ENCODE peak calls at places on chromosomes 7 and 10, in five cellular contexts. V is hepatocyte; A is AG04450; N is CD4-positive, alpha-beta memory T cell; I is astrocyte of the spinal cord. J is an unnamed sample.

GRCh38 chr10:42940487-42941157 is 136.2 kb upstream of the RET start:
- DNase-seq in V (no peak), A (no peak), N (no peak), I (no peak), J (no peak)

GRCh38 chr7:157010588-157011332 is at the start of gene MNX1:
- DNase-seq in V (peak; percentile 84), A (no peak), N (no peak), I (no peak), J (peak; percentile 99)

GRCh38 chr10:11586170-11586569 is 25.3 kb downstream of the USP6NL start:
- DNase-seq in V (no peak), A (no peak), N (no peak), I (peak; percentile 22), J (no peak)

GRCh38 chr7:134083766-134084487 is 43.2 kb upstream of the LRGUK start:
- DNase-seq in V (peak; percentile 36), A (no peak), N (no peak), I (no peak), J (no peak)

GRCh38 chr7:155355745-155356144 is 58.1 kb downstream of the INSIG1 start:
- DNase-seq in V (no peak), A (no peak), N (no peak), I (no peak), J (no peak)

GRCh38 chr7:37247881-37248280 is 200.8 kb downstream of the ELMO1 start:
- DNase-seq in V (peak; percentile 60), A (no peak), N (no peak), I (no peak), J (no peak)

GRCh38 chr7:14752301-14752700 is 150.2 kb downstream of the DGKB start:
- DNase-seq in V (no peak), A (no peak), N (no peak), I (no peak), J (no peak)

GRCh38 chr10:15472008-15472407 is 100.9 kb upstream of the FAM171A1 start:
- DNase-seq in V (no peak), A (no peak), N (no peak), I (no peak), J (no peak)

GRCh38 chr10:63761243-63761642 is 240.0 kb downstream of the REEP3 start:
- DNase-seq in V (no peak), A (no peak), N (no peak), I (no peak), J (no peak)

DNA sequence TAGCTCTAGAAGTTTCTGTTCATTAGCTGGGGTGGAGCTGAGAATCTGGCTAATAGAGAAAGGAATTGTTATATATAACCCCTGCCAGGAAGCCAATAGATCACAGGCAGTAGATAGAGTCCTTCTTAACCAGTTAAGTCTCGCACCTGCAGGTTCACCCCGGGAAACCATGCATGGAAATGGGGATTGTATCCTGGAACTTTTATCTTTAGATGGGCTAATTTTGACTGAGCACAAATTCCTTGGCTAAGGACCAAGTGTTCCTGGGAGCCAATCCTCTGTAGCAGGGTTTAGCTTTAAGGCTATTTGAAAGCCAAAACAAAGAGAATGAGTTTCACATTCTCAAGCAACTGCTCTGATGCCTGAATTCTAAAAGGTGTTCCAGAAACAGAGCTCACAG is 15.9 kb upstream of the NPVF start:
- DNase-seq in V (no peak), A (no peak), N (no peak), I (no peak), J (peak; percentile 22)
- H3K4me3 ChIP-seq in V (no peak overlapping the region), A (no peak overlapping the region), N (no peak overlapping the region), I (no peak overlapping the region), J (no peak overlapping the region)

DNA sequence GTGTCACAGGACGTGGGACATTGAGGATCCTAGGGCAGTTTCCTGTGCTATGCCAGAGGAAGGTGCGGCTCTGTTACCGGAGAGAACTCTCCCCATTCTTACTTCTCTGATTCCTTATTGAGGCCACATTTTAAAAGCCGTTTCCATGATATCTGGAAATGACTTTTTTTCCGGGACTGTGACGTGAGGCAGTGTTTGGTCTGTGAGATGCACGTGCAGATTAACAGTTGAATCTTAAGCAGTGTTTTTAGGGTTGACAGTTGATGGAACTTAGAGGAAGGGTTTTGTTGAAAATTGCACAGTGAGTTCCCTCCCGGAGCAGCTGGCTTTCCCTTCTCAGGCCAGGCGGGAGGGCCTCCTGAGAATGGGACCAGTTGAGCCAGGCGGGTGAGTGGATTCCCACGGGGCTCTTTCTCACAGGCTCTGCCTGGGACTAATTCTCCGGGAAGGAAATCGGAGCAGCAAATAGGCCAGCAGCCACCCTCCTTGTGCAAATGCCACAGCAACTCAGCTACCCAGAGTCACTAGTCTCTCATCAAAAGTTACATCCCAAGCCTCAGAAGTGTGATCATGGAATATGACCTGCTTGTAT is 125.3 kb downstream of the TACC2 start:
- DNase-seq in V (no peak), A (no peak), N (no peak), I (peak; percentile 20), J (peak; percentile 45)
- H3K4me3 ChIP-seq in V (peak overlapping the region; percentile 79), A (peak overlapping the region; percentile 78), N (no peak overlapping the region), I (peak overlapping the region; percentile 76), J (peak overlapping the region; percentile 75)

DNA sequence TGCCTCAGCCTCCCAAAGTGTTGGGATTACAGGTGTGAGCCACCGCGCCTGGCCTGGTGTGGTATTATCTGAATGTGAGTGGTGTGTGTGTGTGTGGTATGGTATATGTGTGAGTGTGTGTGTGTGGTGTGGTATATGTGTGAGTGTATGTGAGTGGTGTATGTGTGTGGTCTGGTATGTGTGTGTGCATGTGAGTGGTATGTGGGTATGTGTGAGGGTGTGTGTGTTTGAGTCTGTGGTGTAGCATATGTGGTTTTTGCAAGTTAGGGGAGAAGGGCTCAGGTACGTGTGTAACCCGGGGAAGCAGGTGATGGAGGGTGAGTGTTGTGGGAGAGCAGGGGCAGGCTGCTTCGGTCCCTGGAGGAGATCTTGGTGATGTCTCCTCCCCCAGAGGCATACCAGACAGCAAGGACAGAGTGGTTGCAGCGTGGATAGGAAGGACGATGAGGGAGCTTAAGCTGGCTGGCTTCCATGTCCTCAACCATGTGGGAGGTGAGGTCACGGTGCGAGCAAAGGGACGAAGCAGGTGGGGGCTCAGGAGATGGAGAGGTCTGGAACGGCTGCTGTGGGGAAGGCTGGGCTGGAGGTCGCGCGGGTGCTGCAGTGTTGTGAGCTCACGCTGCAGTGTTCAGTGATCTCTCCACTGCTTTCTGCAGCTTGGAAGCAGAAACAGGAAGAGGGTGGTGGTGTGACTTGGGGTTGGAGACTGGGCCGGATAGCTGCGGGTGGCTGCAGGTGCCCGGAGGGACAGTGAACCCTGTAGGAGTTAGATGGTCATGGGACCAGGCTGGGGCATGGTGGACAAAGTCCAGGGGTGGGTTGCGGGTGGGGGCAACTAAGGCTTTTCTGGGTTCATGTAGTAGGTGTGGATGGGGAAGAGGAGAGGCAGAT is 5.0 kb downstream of the ZYX start:
- DNase-seq in V (no peak), A (no peak), N (peak; percentile 51), I (no peak), J (peak; percentile 34)
- H3K4me3 ChIP-seq in V (no peak overlapping the region), A (peak overlapping the region; percentile 45), N (no peak overlapping the region), I (no peak overlapping the region), J (no peak overlapping the region)

GRCh38 chr7:234712-235553 is 42.6 kb downstream of the FAM20C start:
- DNase-seq in V (peak; percentile 49), A (peak; percentile 65), N (no peak), I (no peak), J (no peak)
- H3K4me3 ChIP-seq in V (no peak overlapping the region), A (peak overlapping the region; percentile 22), N (no peak overlapping the region), I (no peak overlapping the region), J (no peak overlapping the region)

DNA sequence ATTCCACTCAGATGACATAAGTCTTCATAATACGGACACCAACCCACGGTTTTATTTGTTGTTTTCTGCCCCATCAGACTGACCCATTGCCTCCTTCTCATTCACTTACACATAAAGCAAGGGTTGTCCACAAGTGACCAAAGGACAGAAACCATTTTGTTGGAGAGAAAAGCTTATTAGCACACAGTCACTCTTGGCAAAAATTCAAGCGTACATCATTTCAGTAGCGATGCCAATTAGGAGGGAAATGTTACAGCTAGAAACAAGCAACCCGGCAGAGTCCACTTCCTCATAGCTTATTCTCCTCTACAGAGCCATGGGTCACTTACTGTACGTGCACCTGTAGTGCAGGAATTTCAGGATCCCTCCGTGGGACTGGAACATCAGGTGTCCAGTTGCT is 23.0 kb downstream of the ABLIM1 start:
- DNase-seq in V (no peak), A (no peak), N (no peak), I (no peak), J (no peak)
- H3K4me3 ChIP-seq in V (no peak overlapping the region), A (no peak overlapping the region), N (no peak overlapping the region), I (no peak overlapping the region), J (no peak overlapping the region)

GRCh38 chr7:101237206-101238067 is at the start of gene CLDN15:
- DNase-seq in V (peak; percentile 56), A (no peak), N (no peak), I (peak; percentile 15), J (peak; percentile 54)

GRCh38 chr7:101235050-101235449 is 2.6 kb downstream of the CLDN15 start:
- DNase-seq in V (no peak), A (no peak), N (no peak), I (no peak), J (peak; percentile 75)

GRCh38 chr7:101234636-101235035 is 3.0 kb downstream of the CLDN15 start:
- DNase-seq in V (no peak), A (no peak), N (no peak), I (no peak), J (peak; percentile 62)

GRCh38 chr7:101235522-101235921 is 2.1 kb downstream of the CLDN15 start:
- DNase-seq in V (no peak), A (no peak), N (no peak), I (no peak), J (peak; percentile 47)

DNA sequence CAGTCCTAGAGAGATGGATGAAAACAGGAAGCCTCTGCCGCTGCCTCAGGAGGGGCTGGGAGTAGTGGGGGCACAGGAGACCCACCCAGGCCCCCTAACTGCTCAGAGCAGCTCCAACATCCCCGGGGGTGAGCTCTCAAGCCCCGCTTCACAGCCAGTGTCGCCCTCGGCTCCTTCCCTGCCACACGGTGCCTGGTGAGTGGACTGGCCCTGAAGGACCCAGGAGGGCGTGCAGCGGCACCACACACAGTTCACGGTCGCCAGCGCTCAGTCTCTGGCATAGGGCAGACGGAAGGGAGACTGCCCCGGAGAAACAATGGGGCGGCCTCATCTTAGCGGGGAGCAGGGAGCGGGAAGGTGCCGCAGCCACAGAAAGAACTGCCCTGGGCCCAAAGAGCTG is 1.3 kb downstream of the CLDN15 start:
- DNase-seq in V (peak; percentile 8), A (no peak), N (no peak), I (no peak), J (peak; percentile 24)
- H3K4me3 ChIP-seq in V (no peak overlapping the region), A (no peak overlapping the region), N (no peak overlapping the region), I (no peak overlapping the region), J (no peak overlapping the region)